ENCODE peak calls at places on chromosome 16, in five cellular contexts. F is H9, V is H1, Z is IMR-90, A is neuronal stem cell. M is an unnamed sample.

GRCh38 chr16:27429330-27429871 is 27.4 kb downstream of the IL21R start:
- DNase-seq in Z (no peak), V (peak), F (no peak), A (no peak), M (no peak)

GRCh38 chr16:17161034-17161433 is 309.7 kb downstream of the XYLT1 start:
- DNase-seq in Z (no peak), F (no peak), A (peak), V (peak), M (no peak)

GRCh38 chr16:11084484-11085024 is 140.2 kb downstream of the CLEC16A start:
- DNase-seq in Z (peak), A (no peak), F (no peak), V (no peak), M (no peak)

GRCh38 chr16:81313731-81314602 is 795 bp upstream of the GAN start:
- DNase-seq in Z (no peak), A (peak), F (peak), V (peak), M (peak)

GRCh38 chr16:11681526-11681925 is 13.3 kb downstream of the SNN start:
- DNase-seq in V (no peak), F (no peak), A (no peak), Z (no peak), M (no peak)

GRCh38 chr16:50300942-50301625 is 34.7 kb downstream of the ADCY7 start:
- DNase-seq in Z (peak), F (no peak), A (no peak), V (no peak), M (no peak)

GRCh38 chr16:77414752-77415231 is 20.0 kb downstream of the ADAMTS18 start:
- DNase-seq in F (no peak), Z (no peak), V (no peak), A (no peak), M (no peak)

GRCh38 chr16:87653234-87653633 is 50.9 kb downstream of the JPH3 start:
- DNase-seq in A (no peak), V (no peak), F (no peak), Z (peak), M (peak)

GRCh38 chr16:21663889-21664647 is at the start of gene OTOA:
- DNase-seq in F (peak), A (no peak), Z (no peak), V (peak), M (peak)

GRCh38 chr16:82655315-82655714 is 28.5 kb downstream of the CDH13 start:
- DNase-seq in Z (peak), F (no peak), V (no peak), A (no peak), M (peak)

GRCh38 chr16:49369638-49370219 is 3.9 kb upstream of the C16orf78 start:
- DNase-seq in V (no peak), Z (no peak), F (peak), A (no peak), M (peak)

GRCh38 chr16:20391045-20391444 is 13.5 kb downstream of the PDILT start:
- DNase-seq in F (no peak), Z (no peak), A (no peak), V (no peak), M (no peak)

GRCh38 chr16:20396846-20397467 is 7.6 kb downstream of the PDILT start:
- DNase-seq in V (no peak), A (no peak), Z (no peak), F (no peak), M (no peak)

GRCh38 chr16:20398603-20399002 is 5.9 kb downstream of the PDILT start:
- DNase-seq in Z (no peak), V (no peak), A (no peak), F (no peak), M (no peak)

GRCh38 chr16:20397468-20398074 is 7.0 kb downstream of the PDILT start:
- DNase-seq in F (no peak), V (no peak), A (no peak), Z (no peak), M (no peak)

GRCh38 chr16:20393801-20394637 is 10.5 kb downstream of the PDILT start:
- DNase-seq in Z (no peak), V (no peak), F (no peak), A (no peak), M (no peak)
- H3K27ac ChIP-seq in Z (no peak), V (no peak), F (no peak), A (no peak), M (no peak)

GRCh38 chr16:20061132-20061531 is 12.6 kb downstream of the GPR139 start:
- DNase-seq in V (no peak), Z (no peak), F (no peak), A (no peak), M (no peak)
- H3K23ac ChIP-seq in V (no peak), Z (no peak), F (no peak), A (no peak), M (no peak)

GRCh38 chr16:31274831-31275816 is 15.3 kb downstream of the ITGAM start:
- DNase-seq in A (no peak), V (no peak), F (peak), Z (no peak), M (no peak)
- H3K27ac ChIP-seq in A (no peak), V (no peak), F (no peak), Z (no peak), M (no peak)

GRCh38 chr16:89823087-89823823 is 5.0 kb upstream of the SPIRE2 start:
- DNase-seq in A (no peak), V (peak), F (no peak), Z (no peak), M (no peak)
- H3K23ac ChIP-seq in A (no peak), V (no peak), F (no peak), Z (no peak), M (peak)

GRCh38 chr16:56689171-56689570 is 6.9 kb downstream of the MT1X start:
- DNase-seq in F (no peak), A (no peak), V (no peak), Z (no peak), M (no peak)

GRCh38 chr16:56688762-56689161 is 6.5 kb downstream of the MT1X start:
- DNase-seq in A (no peak), Z (no peak), F (no peak), V (no peak), M (no peak)

GRCh38 chr16:56690420-56691122 is 8.3 kb downstream of the MT1X start:
- DNase-seq in A (no peak), V (no peak), F (no peak), Z (no peak), M (no peak)

GRCh38 chr16:56695246-56695645 is 13.0 kb downstream of the MT1X start:
- DNase-seq in Z (no peak), V (no peak), F (no peak), A (no peak), M (no peak)

DNA sequence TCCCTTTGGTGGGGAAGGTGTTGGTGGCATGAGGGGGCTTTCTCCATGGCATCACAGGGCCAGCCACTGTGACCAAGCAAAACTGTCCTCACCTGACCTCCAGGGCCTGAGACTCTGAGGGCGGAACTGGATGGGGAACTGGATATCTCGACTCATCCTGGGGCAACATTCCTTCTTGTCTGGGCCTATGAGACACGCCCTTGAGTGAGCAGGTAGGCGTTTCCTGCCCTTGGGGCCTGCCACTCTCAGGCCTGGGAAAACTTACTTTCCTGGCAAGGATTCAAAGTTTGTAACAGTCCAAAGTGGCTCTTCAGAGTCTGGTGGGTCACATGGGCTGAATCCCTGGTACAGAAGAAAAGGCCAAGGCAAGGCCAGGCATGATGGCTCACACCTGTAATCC is 9.6 kb downstream of the MT1X start:
- DNase-seq in Z (peak), A (no peak), V (no peak), F (peak), M (peak)
- H3K27ac ChIP-seq in Z (no peak), A (no peak), V (no peak), F (no peak), M (no peak)

GRCh38 chr16:70687671-70688265 is 1.9 kb upstream of the MTSS2 start:
- DNase-seq in V (no peak), F (no peak), A (no peak), Z (no peak), M (no peak)
- H3K23ac ChIP-seq in V (no peak), F (no peak), A (peak), Z (peak), M (no peak)

GRCh38 chr16:74500907-74501306 is 79.6 kb upstream of the CLEC18B start:
- DNase-seq in A (no peak), F (no peak), V (no peak), Z (no peak), M (no peak)
- H3K27ac ChIP-seq in A (no peak), F (no peak), V (no peak), Z (no peak), M (no peak)